ENCODE peak calls at places on chromosomes 12 and 14, in nine cellular contexts. E is PC-3; H is cardiac muscle cell; R is heart left ventricle; P is fibroblast of the aortic adventitia; G is colonic mucosa; X is osteoblast; M is IMR-90; A is CD8-positive, alpha-beta T cell. T is an unnamed sample.

GRCh38 chr14:50215416-50215815 is 16.0 kb downstream of the SOS2 start:
- DNase-seq in X (no peak), P (no peak), H (no peak), E (no peak), A (no peak), G (no peak), R (no peak), M (no peak), T (no peak)

GRCh38 chr12:107404981-107405380 is 280.6 kb upstream of the PWP1 start:
- DNase-seq in H (peak), R (no peak), G (peak), M (peak), X (no peak), P (peak), E (peak), A (no peak), T (peak)

GRCh38 chr12:105175397-105175990 is 60.5 kb downstream of the APPL2 start:
- DNase-seq in H (no peak), R (no peak), E (no peak), G (no peak), X (no peak), A (no peak), M (no peak), P (no peak), T (no peak)

GRCh38 chr12:69435644-69436043 is 34.5 kb upstream of the FRS2 start:
- DNase-seq in H (peak), E (no peak), A (no peak), M (peak), X (no peak), G (no peak), P (peak), R (no peak), T (peak)

GRCh38 chr12:108360487-108360886 is 21.4 kb upstream of the CMKLR1 start:
- DNase-seq in P (no peak), G (no peak), R (no peak), X (peak), H (no peak), E (no peak), A (no peak), M (no peak), T (no peak)

GRCh38 chr12:46370380-46370734 is 2.2 kb downstream of the SLC38A2 start:
- DNase-seq in P (peak), X (no peak), R (no peak), G (no peak), M (no peak), H (peak), A (no peak), E (peak), T (peak)

GRCh38 chr12:124236651-124237050 is 58.2 kb upstream of the RFLNA start:
- DNase-seq in P (peak), E (no peak), M (peak), H (peak), X (peak), G (no peak), R (no peak), A (no peak), T (peak)

GRCh38 chr12:15322164-15323054 is at the start of gene PTPRO:
- DNase-seq in R (no peak), A (no peak), M (no peak), G (no peak), X (no peak), H (peak), E (no peak), P (no peak), T (no peak)

GRCh38 chr12:12466157-12466556 is 96.5 kb downstream of the DUSP16 start:
- DNase-seq in A (peak), M (no peak), H (no peak), E (no peak), P (no peak), R (no peak), X (no peak), G (no peak), T (no peak)

GRCh38 chr14:20711275-20712069 is 22.9 kb downstream of the ANG start:
- DNase-seq in A (no peak), H (peak), R (no peak), G (no peak), M (no peak), X (no peak), P (no peak), E (no peak), T (no peak)

GRCh38 chr12:51049525-51049924 is 1.4 kb downstream of the LETMD1 start:
- DNase-seq in M (no peak), R (no peak), G (no peak), X (no peak), E (no peak), P (no peak), A (no peak), H (no peak), T (no peak)

GRCh38 chr12:13087766-13088165 is 15.7 kb downstream of the GSG1 start:
- DNase-seq in H (no peak), R (no peak), G (no peak), A (no peak), M (no peak), P (no peak), E (no peak), X (no peak), T (no peak)

GRCh38 chr12:50397122-50397650 is 777 bp upstream of the FAM186A start:
- DNase-seq in P (peak), X (peak), E (no peak), H (peak), G (no peak), A (no peak), R (no peak), M (peak), T (peak)

DNA sequence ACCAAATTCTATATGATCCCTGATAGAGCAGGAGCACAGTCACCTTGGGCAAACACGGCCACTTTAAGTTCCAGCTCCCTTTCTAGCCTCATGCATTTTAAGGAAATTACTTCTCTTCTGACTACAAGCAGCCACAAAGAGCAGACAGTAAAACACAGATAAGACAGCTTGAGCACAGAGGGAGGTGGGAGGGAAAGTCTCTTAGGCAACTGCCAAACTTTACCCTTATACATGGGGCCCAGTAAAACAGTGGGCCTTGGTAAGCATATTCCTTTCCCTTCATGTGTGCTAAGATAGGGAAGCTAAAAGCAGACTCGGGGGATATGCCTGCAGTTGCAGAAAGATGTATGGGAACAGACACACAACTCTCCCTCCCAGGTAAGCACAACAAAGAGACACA is 235.9 kb downstream of the CPNE8 start:
- DNase-seq in A (no peak), R (no peak), M (no peak), G (no peak), E (no peak), P (peak), H (peak), X (no peak), T (peak)
- H3K4me3 ChIP-seq in A (no peak), R (no peak), M (no peak), G (no peak), E (no peak), P (no peak), H (no peak), X (no peak), T (no peak)

GRCh38 chr14:104756477-104757237 is 3.7 kb downstream of the SIVA1 start:
- DNase-seq in P (no peak), M (no peak), E (no peak), X (peak), H (no peak), A (no peak), G (no peak), R (peak), T (no peak)

GRCh38 chr14:104754213-104754851 is 1.4 kb downstream of the SIVA1 start:
- DNase-seq in P (no peak), X (peak), E (no peak), A (no peak), R (peak), H (no peak), M (no peak), G (no peak), T (no peak)

GRCh38 chr14:104757238-104757585 is 4.3 kb downstream of the SIVA1 start:
- DNase-seq in R (no peak), M (no peak), P (no peak), H (no peak), G (no peak), E (no peak), A (no peak), X (peak), T (no peak)

GRCh38 chr14:104753528-104754212 is 723 bp downstream of the SIVA1 start:
- DNase-seq in A (no peak), M (no peak), H (no peak), E (peak), G (peak), R (no peak), X (peak), P (no peak), T (no peak)

DNA sequence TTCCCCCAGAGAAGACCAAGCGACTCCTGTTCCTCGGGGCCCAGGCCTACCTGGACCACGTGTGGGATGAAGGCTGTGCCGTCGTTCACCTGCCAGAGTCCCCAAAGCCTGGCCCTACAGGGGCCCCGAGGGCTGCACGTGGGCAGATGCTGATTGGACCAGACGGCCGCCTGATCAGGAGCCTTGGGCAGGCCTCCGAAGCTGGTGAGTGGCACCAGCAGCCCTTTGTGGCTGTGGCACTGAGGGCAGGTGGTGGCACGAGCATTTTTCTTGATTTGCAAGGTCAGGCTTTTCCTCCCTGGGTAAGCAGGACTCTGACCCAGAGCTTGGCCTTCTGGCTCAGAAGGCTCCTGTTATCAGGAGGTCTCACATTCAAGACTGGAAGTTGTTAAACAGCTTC is 2.7 kb downstream of the SIVA1 start:
- DNase-seq in H (no peak), X (peak), P (no peak), E (no peak), M (no peak), G (no peak), R (peak), A (no peak), T (no peak)
- TF ChIP-seq CTCF in H (no peak), X (no peak), P (no peak), E (no peak), M (no peak), G (no peak), R (no peak), A (no peak), T (no peak)

GRCh38 chr12:61521258-61521657 is 738.9 kb upstream of the USP15 start:
- DNase-seq in M (no peak), E (no peak), A (no peak), P (no peak), X (no peak), H (no peak), G (no peak), R (no peak), T (no peak)
- H3K4me3 ChIP-seq in M (no peak), E (no peak), A (no peak), P (no peak), X (no peak), H (no peak), G (no peak), R (no peak), T (no peak)

DNA sequence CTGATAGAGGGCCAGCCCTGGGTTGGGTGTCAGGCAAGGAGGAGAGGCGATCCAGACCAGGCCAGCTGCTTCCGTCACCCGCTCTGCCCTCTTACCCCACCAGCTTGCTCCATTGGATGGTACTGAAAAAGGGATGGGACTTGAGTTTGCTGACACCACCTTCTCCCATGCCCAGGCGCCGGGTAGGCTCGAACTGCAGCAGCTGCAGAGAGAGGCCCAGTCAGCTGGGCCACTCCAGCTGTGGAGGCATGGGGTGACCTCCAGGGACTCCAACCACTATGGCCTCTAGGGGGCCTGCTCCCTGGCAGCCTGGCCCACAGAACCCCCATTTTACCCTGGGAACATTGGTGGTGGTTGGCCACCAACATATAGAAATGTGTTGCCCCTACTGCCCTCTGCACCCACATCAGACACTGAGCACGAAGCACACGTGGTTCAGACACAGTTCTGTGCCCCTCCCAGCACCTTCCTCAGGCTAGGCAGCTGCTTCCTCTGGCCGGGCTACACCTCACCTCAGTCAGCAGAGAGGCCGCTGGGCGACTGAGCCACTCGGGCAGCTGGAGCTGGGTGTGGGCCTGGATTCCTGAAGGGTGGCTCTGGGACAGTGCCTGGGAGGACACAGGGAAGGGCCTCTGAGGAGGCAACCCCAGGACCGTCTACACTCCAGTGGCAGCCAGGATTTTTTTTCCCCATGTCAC is 16.0 kb downstream of the RPS6KL1 start:
- DNase-seq in A (no peak), E (no peak), G (peak), M (no peak), P (no peak), R (no peak), H (no peak), X (peak), T (no peak)
- TF ChIP-seq CTCF in A (no peak), E (peak), G (no peak), M (peak), P (no peak), R (no peak), H (peak), X (peak), T (no peak)

GRCh38 chr14:54570047-54570446 is 3.1 kb downstream of the SAMD4A start:
- DNase-seq in G (no peak), X (no peak), R (no peak), P (no peak), M (no peak), H (no peak), A (no peak), E (peak), T (no peak)
- H3K4me3 ChIP-seq in G (no peak), X (peak), R (no peak), P (no peak), M (peak), H (peak), A (no peak), E (peak), T (no peak)

T was measured in fibroblast of pulmonary artery.